ENCODE peak calls at places on chromosomes 1 and 21, in five cellular contexts. V is A549, D is K562, E is GM12878, M is HepG2. H is an unnamed sample.
A peak's percentile ranks its signal among the peaks of the same experiment; 100 is the strongest.

GRCh38 chr1:217027403-217028080 is 304.3 kb upstream of the ESRRG start:
- DNase-seq in V (no peak), D (no peak), E (peak; percentile 55), M (no peak), H (no peak)

GRCh38 chr21:46554431-46555224 is 50.3 kb downstream of the S100B start:
- DNase-seq in V (no peak), D (no peak), E (no peak), M (no peak), H (no peak)

GRCh38 chr1:196409586-196409985 is 198.7 kb downstream of the KCNT2 start:
- DNase-seq in V (no peak), D (no peak), E (no peak), M (no peak), H (no peak)

GRCh38 chr1:152218762-152219436 is 5.1 kb downstream of the HRNR start:
- DNase-seq in V (no peak), D (no peak), E (no peak), M (no peak), H (no peak)

GRCh38 chr1:67791686-67792475 is 41.4 kb downstream of the GNG12 start:
- DNase-seq in V (peak; percentile 62), D (no peak), E (no peak), M (no peak), H (no peak)

GRCh38 chr1:79945391-79945790 is 938.9 kb upstream of the ADGRL4 start:
- DNase-seq in V (no peak), D (no peak), E (no peak), M (no peak), H (no peak)

GRCh38 chr1:205256956-205257615 is 29.3 kb downstream of the TMCC2 start:
- DNase-seq in V (no peak), D (no peak), E (no peak), M (no peak), H (no peak)

GRCh38 chr1:235913311-235913710 is 46.6 kb upstream of the LYST start:
- DNase-seq in V (no peak), D (no peak), E (no peak), M (no peak), H (no peak)

GRCh38 chr1:229409616-229410369 is 24.1 kb downstream of the ACTA1 start:
- DNase-seq in V (no peak), D (no peak), E (no peak), M (peak; percentile 63), H (no peak)

GRCh38 chr1:36094621-36095061 is 5.9 kb downstream of the ADPRS start:
- DNase-seq in V (no peak), D (no peak), E (no peak), M (no peak), H (no peak)

GRCh38 chr1:13930151-13930550 is 230.2 kb downstream of the PRDM2 start:
- DNase-seq in V (peak; percentile 4), D (peak; percentile 37), E (no peak), M (peak; percentile 9), H (peak; percentile 41)

GRCh38 chr1:20481643-20482498 is 4.1 kb downstream of the CAMK2N1 start:
- DNase-seq in V (no peak), D (no peak), E (no peak), M (peak; percentile 68), H (no peak)

GRCh38 chr1:151289080-151289935 is 7.2 kb downstream of the ZNF687 start:
- DNase-seq in V (no peak), D (no peak), E (no peak), M (no peak), H (no peak)

GRCh38 chr1:212966619-212967018 is 16.3 kb downstream of the VASH2 start:
- DNase-seq in V (no peak), D (no peak), E (no peak), M (no peak), H (no peak)

GRCh38 chr1:163709636-163710035 is 387.9 kb downstream of the NUF2 start:
- DNase-seq in V (no peak), D (no peak), E (no peak), M (no peak), H (no peak)

GRCh38 chr1:204992499-204992898 is 50.5 kb upstream of the CNTN2 start:
- DNase-seq in V (no peak), D (no peak), E (no peak), M (no peak), H (no peak)

GRCh38 chr1:3547055-3548005 is 64.0 kb downstream of the MEGF6 start:
- DNase-seq in V (no peak), D (no peak), E (no peak), M (no peak), H (no peak)

GRCh38 chr1:112502827-112503226 is 5.9 kb upstream of the WNT2B start:
- DNase-seq in V (no peak), D (no peak), E (no peak), M (no peak), H (no peak)

GRCh38 chr1:53740621-53741105 is 1.7 kb upstream of the GLIS1 start:
- DNase-seq in V (no peak), D (no peak), E (no peak), M (peak; percentile 74), H (no peak)

GRCh38 chr1:28887835-28888682 is 26.3 kb upstream of the EPB41 start:
- DNase-seq in V (no peak), D (peak; percentile 51), E (no peak), M (no peak), H (no peak)

GRCh38 chr1:116580446-116581322 is 9.9 kb upstream of the CD58 start:
- DNase-seq in V (no peak), D (no peak), E (no peak), M (no peak), H (no peak)

GRCh38 chr21:34012640-34013039 is 60.7 kb upstream of the MRPS6 start:
- DNase-seq in V (no peak), D (no peak), E (no peak), M (no peak), H (no peak)

GRCh38 chr1:23957096-23957495 is 2.5 kb upstream of the PNRC2 start:
- DNase-seq in V (no peak), D (no peak), E (no peak), M (no peak), H (no peak)

GRCh38 chr1:203140743-203141520 is 13.4 kb downstream of the ADORA1 start:
- DNase-seq in V (no peak), D (no peak), E (no peak), M (no peak), H (no peak)

GRCh38 chr1:161139765-161140164 is 7.3 kb upstream of the DEDD start:
- DNase-seq in V (peak; percentile 44), D (peak; percentile 43), E (no peak), M (peak; percentile 56), H (no peak)

GRCh38 chr1:12630946-12631540 is 12.8 kb upstream of the AADACL4 start:
- DNase-seq in V (no peak), D (no peak), E (no peak), M (no peak), H (no peak)

GRCh38 chr1:109499081-109499480 is 5.2 kb downstream of the CYB561D1 start:
- DNase-seq in V (no peak), D (no peak), E (no peak), M (no peak), H (no peak)

GRCh38 chr1:57623039-57623790 is 199.4 kb upstream of the DAB1 start:
- DNase-seq in V (no peak), D (peak; percentile 8), E (no peak), M (peak; percentile 3), H (peak; percentile 51)

GRCh38 chr1:55376894-55377293 is 161.7 kb upstream of the USP24 start:
- DNase-seq in V (no peak), D (no peak), E (no peak), M (no peak), H (no peak)

GRCh38 chr1:23577056-23577985 is 18.0 kb upstream of the ID3 start:
- DNase-seq in V (no peak), D (peak; percentile 53), E (peak; percentile 92), M (peak; percentile 79), H (no peak)

GRCh38 chr1:50969611-50970507 is at the start of gene CDKN2C:
- DNase-seq in V (no peak), D (peak; percentile 47), E (no peak), M (peak; percentile 72), H (no peak)

GRCh38 chr1:44421374-44422028 is 16.4 kb downstream of the RNF220 start:
- DNase-seq in V (no peak), D (no peak), E (no peak), M (no peak), H (no peak)

GRCh38 chr1:238589843-238590435 is 699.2 kb upstream of the ZP4 start:
- DNase-seq in V (no peak), D (no peak), E (no peak), M (no peak), H (no peak)

GRCh38 chr1:176656257-176656995 is 193.5 kb downstream of the PAPPA2 start:
- DNase-seq in V (no peak), D (no peak), E (no peak), M (no peak), H (no peak)

DNA sequence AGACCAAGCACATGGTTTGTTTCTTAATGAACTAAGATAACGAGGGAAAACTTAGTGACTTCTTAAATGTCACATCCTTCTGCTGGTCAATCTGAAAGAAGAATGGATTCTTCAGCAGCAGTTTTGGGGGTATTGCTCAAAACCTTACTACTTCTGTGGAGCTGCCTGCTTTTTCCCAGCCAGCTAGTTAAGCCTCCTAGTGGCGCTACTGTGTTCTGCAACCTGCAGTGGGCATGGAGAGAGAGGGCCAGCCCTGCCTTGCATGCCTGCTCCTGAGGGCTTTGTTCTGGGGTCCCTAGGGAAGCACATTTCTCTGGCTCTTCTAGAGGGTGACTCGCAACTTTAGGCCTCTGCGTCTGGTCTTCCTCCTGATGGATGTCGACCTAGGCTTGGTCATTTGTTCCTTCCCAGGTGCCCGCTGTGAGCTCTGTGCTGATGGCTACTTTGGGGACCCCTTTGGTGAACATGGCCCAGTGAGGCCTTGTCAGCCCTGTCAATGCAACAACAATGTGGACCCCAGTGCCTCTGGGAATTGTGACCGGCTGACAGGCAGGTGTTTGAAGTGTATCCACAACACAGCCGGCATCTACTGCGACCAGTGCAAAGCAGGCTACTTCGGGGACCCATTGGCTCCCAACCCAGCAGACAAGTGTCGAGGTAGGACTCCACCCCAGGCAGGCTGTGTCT is 42.0 kb downstream of the LAMC2 start:
- DNase-seq in V (peak; percentile 71), D (peak; percentile 66), E (no peak), M (peak; percentile 30), H (peak; percentile 41)
- TF ChIP-seq MAX in V (no peak), D (no peak), E (no peak), M (no peak), H (peak; percentile 44)

GRCh38 chr1:214664656-214665433 is 61.9 kb downstream of the CENPF start:
- DNase-seq in V (no peak), D (no peak), E (no peak), M (no peak), H (no peak)
- TF ChIP-seq KDM1A in V (no peak), D (no peak), E (no peak), M (no peak), H (no peak)

GRCh38 chr1:201942129-201942495 is 4.2 kb downstream of the LMOD1 start:
- DNase-seq in V (no peak), D (no peak), E (no peak), M (no peak), H (no peak)

GRCh38 chr1:201945863-201946223 is 505 bp downstream of the LMOD1 start:
- DNase-seq in V (no peak), D (no peak), E (no peak), M (no peak), H (no peak)

GRCh38 chr1:201944639-201945038 is 1.7 kb downstream of the LMOD1 start:
- DNase-seq in V (no peak), D (no peak), E (no peak), M (no peak), H (no peak)

GRCh38 chr1:201945157-201945556 is 1.2 kb downstream of the LMOD1 start:
- DNase-seq in V (no peak), D (peak; percentile 53), E (no peak), M (no peak), H (no peak)

GRCh38 chr1:201944002-201944401 is 2.3 kb downstream of the LMOD1 start:
- DNase-seq in V (no peak), D (no peak), E (no peak), M (no peak), H (no peak)
- TF ChIP-seq MAX in V (no peak), D (no peak), E (no peak), M (no peak), H (no peak)

GRCh38 chr1:86137458-86137857 is 19.1 kb downstream of the COL24A1 start:
- DNase-seq in V (no peak), D (no peak), E (no peak), M (no peak), H (no peak)
- TF ChIP-seq KDM1A in V (no peak), D (no peak), E (no peak), M (no peak), H (no peak)